ENCODE peak calls at places on chromosomes 11 and 22, in nine cellular contexts. X, B, E, F, L, V, D, A and C are unnamed samples.

GRCh38 chr22:24244144-24244787 is 616 bp downstream of the GGT5 start:
- DNase-seq in X (no peak), B (no peak), E (no peak), F (no peak), L (peak), V (no peak), D (no peak), A (no peak), C (peak)

GRCh38 chr22:39446239-39446721 is 10.5 kb upstream of the MGAT3 start:
- DNase-seq in X (no peak), B (no peak), E (no peak), F (no peak), L (no peak), V (no peak), D (no peak), A (no peak), C (no peak)

GRCh38 chr11:3615998-3616397 is 25.8 kb downstream of the ART5 start:
- DNase-seq in X (no peak), B (no peak), E (no peak), F (no peak), L (no peak), V (no peak), D (no peak), A (no peak), C (no peak)

GRCh38 chr11:129375731-129376657 is at the start of gene BARX2:
- DNase-seq in X (peak), B (no peak), E (peak), F (peak), L (no peak), V (no peak), D (peak), A (no peak), C (peak)

GRCh38 chr11:8593455-8593854 is 573 bp downstream of the STK33 start:
- DNase-seq in X (no peak), B (no peak), E (no peak), F (no peak), L (peak), V (no peak), D (no peak), A (no peak), C (no peak)

GRCh38 chr11:119422505-119423416 is at the start of gene THY1:
- DNase-seq in X (no peak), B (no peak), E (no peak), F (peak), L (no peak), V (no peak), D (peak), A (no peak), C (peak)

GRCh38 chr11:69170704-69171103 is 15.0 kb downstream of the SMIM38 start:
- DNase-seq in X (no peak), B (no peak), E (no peak), F (no peak), L (no peak), V (no peak), D (no peak), A (no peak), C (no peak)

GRCh38 chr11:96000064-96000463 is 76.2 kb upstream of the MTMR2 start:
- DNase-seq in X (no peak), B (no peak), E (no peak), F (no peak), L (no peak), V (no peak), D (no peak), A (no peak), C (peak)

GRCh38 chr11:106828976-106829375 is 189.3 kb downstream of the GUCY1A2 start:
- DNase-seq in X (no peak), B (no peak), E (no peak), F (no peak), L (no peak), V (no peak), D (no peak), A (no peak), C (no peak)